ENCODE peak calls at places on chromosome 11, in five cellular contexts. C, N, W, J and V are unnamed samples. For H3K4me1 and H3K36me3, the result is how much of the 10 kb centered on the place peaks cover.

GRCh38 chr11:130216591-130217132 is 57.1 kb downstream of the ST14 start:
- DNase-seq in W (no peak), C (no peak), J (no peak), N (no peak), V (no peak)

GRCh38 chr11:10042699-10043098 is 251.3 kb downstream of the SBF2 start:
- DNase-seq in W (no peak), J (no peak), N (no peak), C (peak), V (peak)

GRCh38 chr11:83836883-83837654 is 550.9 kb upstream of the CCDC90B start:
- DNase-seq in C (peak), J (peak), W (peak), N (no peak), V (peak)

GRCh38 chr11:44309483-44310197 is at the start of gene ALX4:
- DNase-seq in C (peak), W (no peak), N (no peak), J (peak), V (no peak)

GRCh38 chr11:47979378-47980092 is 824 bp upstream of the PTPRJ start:
- DNase-seq in N (no peak), W (no peak), J (no peak), C (no peak), V (no peak)

GRCh38 chr11:72584293-72584921 is 89.8 kb downstream of the PDE2A start:
- DNase-seq in J (peak), N (no peak), W (peak), C (peak), V (peak)

GRCh38 chr11:5226732-5227327 is at the start of gene HBB:
- DNase-seq in J (no peak), N (no peak), C (no peak), W (peak), V (no peak)

GRCh38 chr11:2178906-2179494 is 7.4 kb upstream of the TH start:
- DNase-seq in C (peak), J (no peak), N (no peak), W (no peak), V (no peak)

GRCh38 chr11:67450796-67451657 is 1.5 kb downstream of the GPR152 start:
- DNase-seq in N (no peak), C (no peak), W (no peak), J (peak), V (no peak)

GRCh38 chr11:132895340-132895739 is 637.0 kb downstream of the OPCML start:
- DNase-seq in J (no peak), C (no peak), N (no peak), W (no peak), V (no peak)

GRCh38 chr11:93051181-93051580 is 81.7 kb downstream of the MTNR1B start:
- DNase-seq in N (no peak), J (no peak), C (no peak), W (no peak), V (no peak)

GRCh38 chr11:45178890-45179663 is 32.6 kb downstream of the PRDM11 start:
- DNase-seq in N (no peak), C (no peak), W (no peak), J (no peak), V (no peak)

GRCh38 chr11:20276661-20277000 is 86.9 kb upstream of the HTATIP2 start:
- DNase-seq in C (no peak), J (peak), W (no peak), N (no peak), V (no peak)

GRCh38 chr11:82858556-82859091 is 41.6 kb downstream of the PRCP start:
- DNase-seq in C (no peak), N (no peak), J (no peak), W (no peak), V (no peak)

GRCh38 chr11:91248199-91248807 is 976.3 kb upstream of the FAT3 start:
- DNase-seq in J (peak), C (no peak), N (no peak), W (peak), V (no peak)

GRCh38 chr11:17352925-17353227 is 1.3 kb downstream of the NCR3LG1 start:
- DNase-seq in C (peak), N (peak), W (peak), J (peak), V (no peak)

GRCh38 chr11:64150051-64150450 is 15.9 kb downstream of the MACROD1 start:
- DNase-seq in W (no peak), C (no peak), N (no peak), J (no peak), V (no peak)

GRCh38 chr11:64150481-64151239 is 15.3 kb downstream of the MACROD1 start:
- DNase-seq in N (no peak), C (peak), W (no peak), J (no peak), V (peak)

GRCh38 chr11:64151337-64151736 is 14.6 kb downstream of the MACROD1 start:
- DNase-seq in C (no peak), J (no peak), N (no peak), W (no peak), V (no peak)

GRCh38 chr11:64153831-64154230 is 12.1 kb downstream of the MACROD1 start:
- DNase-seq in W (no peak), J (no peak), N (no peak), C (no peak), V (no peak)

GRCh38 chr11:64152841-64153691 is 12.8 kb downstream of the MACROD1 start:
- DNase-seq in C (peak), J (peak), N (peak), W (peak), V (peak)
- H3K4me3 ChIP-seq in C (no peak), J (no peak), N (no peak), W (no peak), V (no peak)

GRCh38 chr11:36060926-36061325 is 117.1 kb downstream of the LDLRAD3 start:
- DNase-seq in J (no peak), W (no peak), C (peak), N (no peak), V (no peak)
- H3K4me1 ChIP-seq in J (under half), W (under half), C (under half), N (under half), V (under half)

GRCh38 chr11:3969200-3969599 is 113.7 kb downstream of the STIM1 start:
- DNase-seq in C (no peak), N (no peak), J (no peak), W (no peak), V (no peak)
- H3K36me3 ChIP-seq in C (under half), N (under half), J (under half), W (under half), V (under half)

GRCh38 chr11:66335531-66336233 is 552 bp downstream of the RIN1 start:
- DNase-seq in W (no peak), C (no peak), N (no peak), J (peak), V (peak)
- H3K4me3 ChIP-seq in W (peak), C (peak), N (peak), J (peak), V (peak)

DNA sequence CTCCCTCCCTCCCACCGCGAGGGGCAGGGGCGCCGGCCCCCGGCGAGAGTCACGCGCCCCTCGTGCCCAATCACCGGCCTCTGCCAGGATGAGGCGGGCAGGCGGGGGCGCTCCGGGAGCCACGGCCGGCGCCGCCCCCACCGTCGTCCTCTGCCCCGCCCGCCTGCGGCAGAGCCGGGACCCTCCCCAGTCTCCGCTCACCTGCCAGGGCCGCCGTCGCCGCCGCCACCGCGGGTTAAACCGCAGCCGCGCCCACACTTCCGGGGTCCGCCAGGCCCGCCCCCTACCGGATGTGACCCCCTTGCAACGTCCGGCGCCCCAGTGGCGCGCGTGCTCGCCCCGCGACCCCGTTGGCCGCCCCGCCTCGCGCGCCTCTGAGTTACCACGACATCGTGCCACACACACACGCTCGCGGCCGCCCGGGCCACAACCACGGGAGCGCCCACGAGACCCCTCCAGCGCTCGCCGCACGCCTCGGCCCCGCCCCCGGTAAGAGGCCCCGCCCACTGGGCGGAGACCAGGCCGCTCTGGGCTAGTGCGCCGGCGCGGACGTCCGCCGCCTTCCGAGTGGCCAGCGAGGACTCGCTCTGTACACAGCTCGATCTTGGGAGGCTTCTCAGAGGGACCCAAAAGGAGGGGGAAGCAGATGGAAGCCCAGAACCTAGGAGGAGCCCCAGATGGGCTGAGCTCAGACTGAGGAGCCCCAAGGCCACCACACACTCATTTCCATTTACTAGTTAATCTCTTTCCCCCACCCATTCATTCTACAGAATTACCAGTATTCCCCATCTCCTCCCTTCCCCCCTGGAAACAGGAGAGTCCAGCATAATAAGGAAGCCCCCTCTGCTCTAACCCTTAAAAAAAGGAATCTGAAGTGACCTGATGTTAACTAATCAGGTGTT is at the start of gene VPS37C:
- DNase-seq in N (peak), C (peak), J (peak), W (peak), V (peak)
- H3K4me1 ChIP-seq in N (under half), C (half or more), J (under half), W (under half), V (under half)

GRCh38 chr11:120125509-120125908 is 12.4 kb downstream of the TRIM29 start:
- DNase-seq in C (no peak), N (no peak), W (no peak), J (no peak), V (no peak)

GRCh38 chr11:120125005-120125404 is 12.9 kb downstream of the TRIM29 start:
- DNase-seq in W (no peak), N (no peak), J (no peak), C (peak), V (no peak)

GRCh38 chr11:120122921-120123683 is 14.8 kb downstream of the TRIM29 start:
- DNase-seq in W (no peak), N (no peak), J (no peak), C (no peak), V (no peak)

GRCh38 chr11:120123946-120124345 is 14.0 kb downstream of the TRIM29 start:
- DNase-seq in C (no peak), J (no peak), N (no peak), W (no peak), V (no peak)

GRCh38 chr11:120124355-120124754 is 13.6 kb downstream of the TRIM29 start:
- DNase-seq in W (no peak), J (no peak), N (no peak), C (no peak), V (no peak)
- H3K36me3 ChIP-seq in W (under half), J (under half), N (under half), C (under half), V (under half)

GRCh38 chr11:103067118-103067517 is 24.8 kb downstream of the DCUN1D5 start:
- DNase-seq in J (no peak), W (no peak), N (no peak), C (no peak), V (no peak)

GRCh38 chr11:103071008-103071407 is 21.0 kb downstream of the DCUN1D5 start:
- DNase-seq in N (no peak), C (no peak), W (no peak), J (no peak), V (no peak)

GRCh38 chr11:103069367-103069766 is 22.6 kb downstream of the DCUN1D5 start:
- DNase-seq in N (no peak), C (no peak), J (no peak), W (no peak), V (no peak)

DNA sequence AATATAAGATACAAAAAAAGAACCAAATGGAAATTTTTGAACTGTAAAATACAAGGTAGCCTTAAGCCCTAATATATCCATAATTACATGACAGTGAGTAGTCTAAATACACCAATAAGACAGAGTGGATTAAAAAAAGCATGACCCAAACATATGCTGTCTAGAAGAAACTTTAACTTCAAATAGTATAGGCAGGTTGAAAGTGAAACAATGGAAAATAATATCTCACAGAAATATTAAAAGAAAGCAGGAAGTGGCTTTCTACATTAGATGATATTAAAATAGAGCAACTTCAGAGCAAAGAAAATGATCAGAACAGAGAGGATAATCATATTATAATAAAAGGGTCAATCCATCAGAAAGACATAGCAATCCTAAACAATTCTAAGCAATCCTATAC is 21.8 kb downstream of the DCUN1D5 start:
- DNase-seq in N (no peak), W (no peak), C (no peak), J (no peak), V (no peak)
- H3K4me3 ChIP-seq in N (no peak), W (no peak), C (no peak), J (no peak), V (no peak)

DNA sequence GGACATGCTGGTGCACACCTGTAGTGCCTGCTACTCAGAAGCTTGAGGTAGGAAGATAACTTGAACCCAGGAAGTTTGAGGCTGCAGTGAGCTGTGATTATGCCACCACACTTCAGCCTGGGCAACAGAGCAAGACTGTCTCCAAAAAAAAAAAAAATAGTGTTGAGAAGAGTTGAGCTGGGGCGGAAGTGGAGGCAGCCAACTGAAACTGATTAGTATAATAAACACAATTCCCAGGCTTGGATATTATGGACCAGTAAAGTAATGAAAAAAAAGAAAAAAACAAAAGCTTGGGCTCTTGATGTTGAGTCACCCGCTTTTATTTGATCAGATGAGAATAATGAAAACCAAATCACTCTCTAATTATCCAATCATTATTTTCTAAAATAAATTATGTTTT is 21.0 kb downstream of the LDLRAD3 start:
- DNase-seq in W (no peak), J (no peak), C (no peak), N (no peak), V (no peak)
- H3K4me1 ChIP-seq in W (under half), J (under half), C (under half), N (under half), V (under half)

GRCh38 chr11:108148549-108148948 is 27.2 kb downstream of the ACAT1 start:
- DNase-seq in J (no peak), W (no peak), C (no peak), N (no peak), V (no peak)
- H3K36me3 ChIP-seq in J (under half), W (under half), C (under half), N (under half), V (half or more)

DNA sequence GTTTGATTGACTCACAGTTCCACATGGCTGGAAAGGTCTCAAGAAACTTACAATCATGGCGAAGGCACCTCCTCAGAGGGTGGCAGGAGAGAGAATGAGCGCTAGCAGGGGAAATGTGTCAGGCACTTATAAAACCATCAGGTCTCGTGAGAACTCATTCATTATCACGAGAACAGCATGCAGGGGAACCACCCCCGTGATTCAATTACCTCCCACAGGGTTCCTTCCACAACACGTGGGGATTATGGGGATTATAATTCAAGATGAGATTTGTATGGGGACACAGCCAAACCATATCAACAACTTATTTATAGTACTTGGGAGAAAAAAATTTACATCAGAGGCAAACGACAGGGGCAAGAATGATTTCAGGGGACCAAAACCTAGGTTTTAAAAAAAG is 3.0 kb downstream of the ME3 start:
- DNase-seq in N (no peak), W (no peak), J (no peak), C (no peak), V (no peak)
- H3K4me3 ChIP-seq in N (no peak), W (no peak), J (peak), C (no peak), V (no peak)